ENCODE peak calls at places on chromosomes 12 and 14, in four cellular contexts. Y is B cell, M is GM10248, W is foreskin fibroblast. X is an unnamed sample.

GRCh38 chr14:102878174-102878969 is 44.1 kb upstream of the AMN start:
- DNase-seq in Y (no peak), M (no peak), W (peak), X (no peak)

GRCh38 chr14:33386771-33387170 is 448.1 kb downstream of the NPAS3 start:
- DNase-seq in Y (no peak), M (no peak), W (no peak), X (no peak)

GRCh38 chr12:32053881-32054624 is 52.6 kb upstream of the BICD1 start:
- DNase-seq in Y (no peak), M (no peak), W (no peak), X (no peak)

GRCh38 chr12:98469108-98469507 is 46.3 kb upstream of the TMPO start:
- DNase-seq in Y (no peak), M (no peak), W (no peak), X (no peak)

GRCh38 chr12:110739894-110740293 is 2.8 kb downstream of the PPP1CC start:
- DNase-seq in Y (no peak), M (peak), W (no peak), X (peak)

GRCh38 chr14:44700694-44701093 is 193.6 kb upstream of the FSCB start:
- DNase-seq in Y (no peak), M (no peak), W (no peak), X (no peak)

GRCh38 chr14:103436533-103436932 is 51.3 kb downstream of the MARK3 start:
- DNase-seq in Y (no peak), M (no peak), W (peak), X (no peak)

GRCh38 chr12:75759196-75759595 is 247.8 kb upstream of the KRR1 start:
- DNase-seq in Y (no peak), M (no peak), W (no peak), X (no peak)

GRCh38 chr12:97181571-97182265 is 274.7 kb downstream of the NEDD1 start:
- DNase-seq in Y (no peak), M (no peak), W (no peak), X (no peak)

GRCh38 chr14:104680806-104681688 is 8.4 kb upstream of the INF2 start:
- DNase-seq in Y (peak), M (peak), W (peak), X (peak)

GRCh38 chr14:93713726-93714405 is 74.4 kb downstream of the PRIMA1 start:
- DNase-seq in Y (no peak), M (no peak), W (no peak), X (peak)

GRCh38 chr14:90675399-90675798 is 140.8 kb downstream of the TTC7B start:
- DNase-seq in Y (no peak), M (no peak), W (peak), X (no peak)

GRCh38 chr14:52977798-52978197 is 26.9 kb upstream of the FERMT2 start:
- DNase-seq in Y (no peak), M (no peak), W (no peak), X (no peak)

GRCh38 chr14:104728631-104729030 is 4.6 kb downstream of the ADSS1 start:
- DNase-seq in Y (no peak), M (no peak), W (no peak), X (no peak)

GRCh38 chr14:21902561-21903199 is 229.1 kb upstream of the OR4E1 start:
- DNase-seq in Y (no peak), M (no peak), W (no peak), X (no peak)

GRCh38 chr14:93936245-93936644 is 9.1 kb downstream of the FAM181A start:
- DNase-seq in Y (no peak), M (no peak), W (peak), X (peak)

GRCh38 chr12:108382437-108382801 is 43.3 kb upstream of the CMKLR1 start:
- DNase-seq in Y (no peak), M (no peak), W (no peak), X (no peak)

GRCh38 chr14:72701610-72702009 is 192.3 kb downstream of the DPF3 start:
- DNase-seq in Y (no peak), M (no peak), W (peak), X (no peak)

GRCh38 chr14:90785474-90785873 is 30.8 kb downstream of the TTC7B start:
- DNase-seq in Y (no peak), M (no peak), W (peak), X (no peak)

GRCh38 chr14:95495093-95495492 is 21.4 kb downstream of the SYNE3 start:
- DNase-seq in Y (no peak), M (no peak), W (no peak), X (no peak)

DNA sequence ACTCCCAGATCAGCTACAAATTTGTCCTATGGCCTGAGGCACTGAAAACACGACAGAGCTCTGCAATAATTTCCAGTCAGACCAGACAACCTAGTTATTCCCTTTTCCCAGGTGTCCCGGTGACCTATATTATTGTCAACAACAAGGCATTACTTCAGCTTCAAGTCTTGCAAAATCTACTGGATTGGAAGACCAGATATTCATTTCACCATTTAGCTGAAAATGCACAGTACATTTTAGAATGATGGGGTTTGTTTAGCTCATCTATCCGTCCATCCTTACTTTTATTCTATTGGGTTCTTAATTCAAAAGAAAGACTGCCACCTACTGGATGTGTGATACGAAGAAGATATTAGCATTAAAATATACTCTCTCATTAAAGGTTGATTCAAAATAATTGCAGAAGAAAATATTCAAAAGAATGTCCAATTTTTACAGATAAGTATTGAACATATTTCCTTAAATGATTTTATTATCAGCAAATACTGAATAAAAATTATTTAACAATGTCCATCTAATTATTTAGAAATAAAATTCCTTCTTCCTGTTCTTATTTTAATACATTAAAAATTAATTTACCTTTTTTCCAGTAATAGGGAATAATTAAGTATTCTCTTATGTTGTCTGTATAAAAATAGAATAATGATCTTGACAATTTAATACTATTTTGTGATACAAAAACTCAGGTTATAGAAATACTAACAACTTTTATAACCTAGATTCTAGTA is 244.9 kb upstream of the LRIG3 start:
- DNase-seq in Y (no peak), M (no peak), W (peak), X (no peak)
- TF ChIP-seq CTCF in Y (no peak), M (peak), W (peak), X (peak)

GRCh38 chr14:75452900-75453816 is 25.3 kb downstream of the JDP2 start:
- DNase-seq in Y (no peak), M (no peak), W (peak), X (no peak)
- TF ChIP-seq CTCF in Y (no peak), M (no peak), W (no peak), X (no peak)

GRCh38 chr14:64238049-64238448 is 56.1 kb downstream of the ESR2 start:
- DNase-seq in Y (no peak), M (no peak), W (no peak), X (no peak)
- TF ChIP-seq CTCF in Y (no peak), M (no peak), W (no peak), X (no peak)

GRCh38 chr12:131094831-131095805 is 141.4 kb downstream of the ADGRD1 start:
- DNase-seq in Y (peak), M (no peak), W (no peak), X (no peak)

GRCh38 chr12:131091413-131091975 is 137.8 kb downstream of the ADGRD1 start:
- DNase-seq in Y (no peak), M (peak), W (no peak), X (peak)

GRCh38 chr12:131091976-131092691 is 138.4 kb downstream of the ADGRD1 start:
- DNase-seq in Y (no peak), M (no peak), W (no peak), X (no peak)

GRCh38 chr12:131093971-131094830 is 140.5 kb downstream of the ADGRD1 start:
- DNase-seq in Y (peak), M (no peak), W (no peak), X (no peak)

DNA sequence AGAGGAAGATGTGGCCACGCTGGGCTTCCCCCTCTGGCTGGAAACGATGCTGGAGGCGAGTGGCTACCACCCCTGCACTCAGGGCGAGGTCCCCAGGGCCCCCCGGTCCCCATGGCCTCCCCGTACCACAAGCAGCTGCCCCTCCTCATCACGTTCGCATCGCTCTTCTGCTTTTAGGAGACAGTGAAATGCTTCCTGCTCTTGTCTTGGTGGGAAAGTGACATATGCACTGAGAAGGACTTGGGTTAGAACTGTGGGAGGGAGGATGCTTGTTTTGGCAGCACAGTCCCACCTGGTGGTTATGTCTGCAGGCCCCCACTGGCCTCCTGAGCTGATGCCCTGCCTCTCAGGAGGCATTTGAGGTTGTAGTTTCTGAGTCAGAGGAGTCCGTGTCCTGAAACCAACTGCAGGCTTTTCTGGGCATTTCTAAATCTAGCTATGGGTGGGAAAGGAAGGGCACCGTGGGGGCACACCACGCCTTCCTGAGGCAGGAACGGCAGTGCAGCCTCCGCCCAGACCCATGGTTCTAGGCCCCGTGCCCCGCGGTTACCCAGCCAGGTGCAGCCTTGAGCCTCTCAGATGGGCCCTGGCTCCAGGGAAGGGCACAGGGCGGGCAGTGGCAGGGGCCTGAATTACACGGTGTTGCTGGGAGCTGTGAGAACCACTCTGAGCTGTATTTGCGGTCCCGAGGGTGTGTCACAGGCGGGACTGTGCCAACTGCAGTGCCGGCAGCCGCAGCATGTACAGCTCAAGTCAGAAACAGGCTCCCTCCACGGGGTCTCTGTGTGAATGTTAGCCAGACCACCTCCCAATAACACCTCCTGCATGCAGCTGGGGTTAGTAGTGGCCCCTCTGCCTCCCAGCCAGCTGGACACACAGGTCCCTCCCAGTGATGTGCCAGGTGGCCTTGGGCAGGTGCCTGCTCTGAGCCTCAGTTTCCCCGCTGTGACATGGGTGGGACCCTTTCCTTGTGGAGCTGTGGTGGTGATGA is 139.5 kb downstream of the ADGRD1 start:
- DNase-seq in Y (no peak), M (peak), W (no peak), X (peak)
- TF ChIP-seq CTCF in Y (no peak), M (peak), W (no peak), X (no peak)

DNA sequence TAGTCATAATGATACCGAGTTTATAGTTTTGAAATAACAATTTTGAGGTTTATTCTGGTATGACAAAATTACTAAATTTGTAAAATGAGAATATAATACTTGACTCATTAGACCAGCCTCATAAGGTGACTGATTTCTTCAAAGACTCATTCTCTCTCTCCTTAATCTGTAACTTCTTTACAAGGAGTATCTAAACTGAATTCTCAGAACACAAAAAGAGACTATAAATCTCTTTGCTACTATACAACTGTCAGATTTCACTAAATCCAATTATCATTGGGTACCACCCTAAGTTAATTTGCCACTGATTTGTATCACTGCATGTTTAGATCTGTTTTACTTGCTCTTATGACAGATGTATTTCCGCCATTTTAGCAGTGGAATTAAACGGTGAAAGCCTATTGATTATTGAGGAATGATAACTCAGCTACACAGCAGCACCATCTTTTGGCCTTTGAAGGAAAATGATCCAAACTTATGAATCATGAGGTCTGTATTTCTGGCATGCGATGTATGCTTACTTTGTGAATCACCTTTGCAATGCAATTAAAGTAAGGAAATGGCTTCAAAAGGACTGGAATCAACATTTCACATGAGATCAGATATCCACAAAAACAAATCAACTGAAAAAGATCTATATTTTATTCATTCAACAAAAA is 161.2 kb downstream of the RERGL start:
- DNase-seq in Y (no peak), M (no peak), W (peak), X (no peak)
- TF ChIP-seq CTCF in Y (no peak), M (no peak), W (no peak), X (no peak)

GRCh38 chr12:115632323-115632722 is 645.2 kb downstream of the MED13L start:
- DNase-seq in Y (no peak), M (no peak), W (peak), X (no peak)
- TF ChIP-seq CTCF in Y (no peak), M (peak), W (peak), X (no peak)

GRCh38 chr12:132615579-132616066 is 3.0 kb upstream of the P2RX2 start:
- DNase-seq in Y (no peak), M (no peak), W (no peak), X (no peak)
- TF ChIP-seq CTCF in Y (no peak), M (no peak), W (no peak), X (no peak)

GRCh38 chr12:118714051-118714460 is 267.3 kb upstream of the SRRM4 start:
- DNase-seq in Y (no peak), M (peak), W (no peak), X (peak)
- TF ChIP-seq CTCF in Y (no peak), M (peak), W (peak), X (peak)

GRCh38 chr12:6332459-6332858 is 9.4 kb downstream of the TNFRSF1A start:
- DNase-seq in Y (no peak), M (no peak), W (peak), X (no peak)

GRCh38 chr12:6330999-6331714 is 10.7 kb downstream of the TNFRSF1A start:
- DNase-seq in Y (no peak), M (no peak), W (no peak), X (no peak)

GRCh38 chr12:6334359-6334758 is 7.5 kb downstream of the TNFRSF1A start:
- DNase-seq in Y (no peak), M (no peak), W (no peak), X (no peak)

GRCh38 chr12:6333566-6333965 is 8.3 kb downstream of the TNFRSF1A start:
- DNase-seq in Y (no peak), M (no peak), W (peak), X (no peak)

DNA sequence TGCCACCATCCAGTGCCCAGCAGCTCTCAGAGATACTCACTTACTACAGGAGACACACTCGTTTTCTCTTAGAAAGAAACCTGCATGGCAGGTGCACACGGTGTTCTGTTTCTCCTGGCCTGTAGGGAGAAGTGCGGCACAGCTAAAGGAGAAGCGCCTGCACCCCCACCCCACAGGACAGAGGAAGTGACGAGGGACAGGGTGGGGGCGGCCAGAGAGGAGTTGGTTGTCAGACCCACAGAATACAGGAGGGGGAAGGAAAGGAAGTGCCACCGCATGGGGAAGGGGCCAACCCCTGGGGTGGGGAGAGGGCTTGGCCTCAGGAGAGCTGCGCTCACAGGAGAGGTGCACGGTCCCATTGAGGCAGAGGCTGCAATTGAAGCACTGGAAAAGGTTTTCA is 8.8 kb downstream of the TNFRSF1A start:
- DNase-seq in Y (no peak), M (no peak), W (no peak), X (no peak)
- TF ChIP-seq CTCF in Y (no peak), M (no peak), W (no peak), X (no peak)